ENCODE peak calls at places on chromosomes 11 and 22, in six cellular contexts. One of them, this sample, is unnamed.

GRCh38 chr11:89516496-89516895 is 25.3 kb upstream of the NOX4 start:
- DNase-seq in H1: no peak
- DNase-seq in mesendoderm: peak
- DNase-seq in mesenchymal stem cell: no peak
- DNase-seq in neuronal stem cell: no peak
- DNase-seq in IMR-90: no peak
- DNase-seq in this sample: no peak

GRCh38 chr11:72643547-72643946 is 30.7 kb downstream of the PDE2A start:
- DNase-seq in mesenchymal stem cell: peak
- DNase-seq in mesendoderm: no peak
- DNase-seq in H1: no peak
- DNase-seq in IMR-90: no peak
- DNase-seq in neuronal stem cell: no peak
- DNase-seq in this sample: no peak

GRCh38 chr11:134536677-134537076 is 124.6 kb upstream of the B3GAT1 start:
- DNase-seq in mesendoderm: no peak
- DNase-seq in neuronal stem cell: no peak
- DNase-seq in mesenchymal stem cell: no peak
- DNase-seq in H1: no peak
- DNase-seq in IMR-90: no peak
- DNase-seq in this sample: no peak

GRCh38 chr11:12118940-12119339 is 8.6 kb downstream of the MICAL2 start:
- DNase-seq in neuronal stem cell: no peak
- DNase-seq in IMR-90: peak
- DNase-seq in H1: no peak
- DNase-seq in mesenchymal stem cell: peak
- DNase-seq in mesendoderm: no peak
- DNase-seq in this sample: no peak

GRCh38 chr22:48444320-48445112 is 1383.2 kb downstream of the BRD1 start:
- DNase-seq in mesendoderm: no peak
- DNase-seq in mesenchymal stem cell: no peak
- DNase-seq in H1: no peak
- DNase-seq in neuronal stem cell: no peak
- DNase-seq in IMR-90: no peak
- DNase-seq in this sample: no peak

GRCh38 chr11:132821027-132821426 is 711.3 kb downstream of the OPCML start:
- DNase-seq in H1: peak
- DNase-seq in mesenchymal stem cell: peak
- DNase-seq in IMR-90: peak
- DNase-seq in neuronal stem cell: no peak
- DNase-seq in mesendoderm: peak
- DNase-seq in this sample: no peak

GRCh38 chr11:126113515-126113957 is 50.9 kb upstream of the CDON start:
- DNase-seq in mesendoderm: peak
- DNase-seq in IMR-90: peak
- DNase-seq in H1: no peak
- DNase-seq in mesenchymal stem cell: peak
- DNase-seq in neuronal stem cell: no peak
- DNase-seq in this sample: no peak

GRCh38 chr11:117805048-117805447 is 8.0 kb upstream of the DSCAML1 start:
- DNase-seq in IMR-90: no peak
- DNase-seq in H1: no peak
- DNase-seq in mesenchymal stem cell: no peak
- DNase-seq in neuronal stem cell: no peak
- DNase-seq in mesendoderm: no peak
- DNase-seq in this sample: no peak

GRCh38 chr11:134501406-134502152 is 89.5 kb upstream of the B3GAT1 start:
- DNase-seq in mesendoderm: no peak
- DNase-seq in neuronal stem cell: no peak
- DNase-seq in H1: no peak
- DNase-seq in mesenchymal stem cell: no peak
- DNase-seq in IMR-90: no peak
- DNase-seq in this sample: no peak

GRCh38 chr22:25420471-25420924 is 144.0 kb upstream of the GRK3 start:
- DNase-seq in IMR-90: no peak
- DNase-seq in mesenchymal stem cell: no peak
- DNase-seq in neuronal stem cell: no peak
- DNase-seq in H1: no peak
- DNase-seq in mesendoderm: no peak
- DNase-seq in this sample: no peak

GRCh38 chr11:62137881-62138629 is 14.2 kb downstream of the INCENP start:
- DNase-seq in IMR-90: no peak
- DNase-seq in neuronal stem cell: no peak
- DNase-seq in mesenchymal stem cell: no peak
- DNase-seq in H1: no peak
- DNase-seq in mesendoderm: no peak
- DNase-seq in this sample: peak
- H2BK15ac ChIP-seq in IMR-90: no peak
- H2BK15ac ChIP-seq in neuronal stem cell: no peak
- H2BK15ac ChIP-seq in mesenchymal stem cell: no peak
- H2BK15ac ChIP-seq in H1: no peak
- H2BK15ac ChIP-seq in mesendoderm: no peak
- H2BK15ac ChIP-seq in this sample: no peak

GRCh38 chr22:50218153-50218995 is 17.6 kb downstream of the SELENOO start:
- DNase-seq in mesenchymal stem cell: no peak
- DNase-seq in mesendoderm: no peak
- DNase-seq in IMR-90: no peak
- DNase-seq in H1: no peak
- DNase-seq in neuronal stem cell: no peak
- DNase-seq in this sample: no peak
- H2BK15ac ChIP-seq in mesenchymal stem cell: no peak
- H2BK15ac ChIP-seq in mesendoderm: no peak
- H2BK15ac ChIP-seq in IMR-90: no peak
- H2BK15ac ChIP-seq in H1: no peak
- H2BK15ac ChIP-seq in neuronal stem cell: no peak
- H2BK15ac ChIP-seq in this sample: no peak

GRCh38 chr11:123640677-123641494 is 13.5 kb downstream of the SCN3B start:
- DNase-seq in neuronal stem cell: peak
- DNase-seq in mesendoderm: peak
- DNase-seq in mesenchymal stem cell: peak
- DNase-seq in H1: no peak
- DNase-seq in IMR-90: peak
- DNase-seq in this sample: peak
- H2BK15ac ChIP-seq in neuronal stem cell: no peak
- H2BK15ac ChIP-seq in mesendoderm: no peak
- H2BK15ac ChIP-seq in mesenchymal stem cell: no peak
- H2BK15ac ChIP-seq in H1: no peak
- H2BK15ac ChIP-seq in IMR-90: no peak
- H2BK15ac ChIP-seq in this sample: no peak

GRCh38 chr11:131678658-131679340 is 308.4 kb downstream of the NTM start:
- DNase-seq in neuronal stem cell: no peak
- DNase-seq in mesenchymal stem cell: no peak
- DNase-seq in IMR-90: no peak
- DNase-seq in H1: no peak
- DNase-seq in mesendoderm: no peak
- DNase-seq in this sample: no peak

GRCh38 chr11:131674051-131674755 is 303.8 kb downstream of the NTM start:
- DNase-seq in neuronal stem cell: peak
- DNase-seq in IMR-90: peak
- DNase-seq in mesendoderm: peak
- DNase-seq in mesenchymal stem cell: peak
- DNase-seq in H1: peak
- DNase-seq in this sample: peak

GRCh38 chr11:131672191-131672590 is 301.8 kb downstream of the NTM start:
- DNase-seq in IMR-90: peak
- DNase-seq in mesenchymal stem cell: no peak
- DNase-seq in mesendoderm: no peak
- DNase-seq in neuronal stem cell: no peak
- DNase-seq in H1: no peak
- DNase-seq in this sample: no peak

GRCh38 chr11:131677832-131678470 is 307.5 kb downstream of the NTM start:
- DNase-seq in IMR-90: no peak
- DNase-seq in neuronal stem cell: no peak
- DNase-seq in mesenchymal stem cell: no peak
- DNase-seq in H1: no peak
- DNase-seq in mesendoderm: peak
- DNase-seq in this sample: no peak

GRCh38 chr11:131675489-131675888 is 305.1 kb downstream of the NTM start:
- DNase-seq in mesenchymal stem cell: no peak
- DNase-seq in neuronal stem cell: no peak
- DNase-seq in H1: no peak
- DNase-seq in mesendoderm: no peak
- DNase-seq in IMR-90: peak
- DNase-seq in this sample: no peak
- H2BK15ac ChIP-seq in mesenchymal stem cell: no peak
- H2BK15ac ChIP-seq in neuronal stem cell: no peak
- H2BK15ac ChIP-seq in H1: no peak
- H2BK15ac ChIP-seq in mesendoderm: no peak
- H2BK15ac ChIP-seq in IMR-90: no peak
- H2BK15ac ChIP-seq in this sample: no peak

DNA sequence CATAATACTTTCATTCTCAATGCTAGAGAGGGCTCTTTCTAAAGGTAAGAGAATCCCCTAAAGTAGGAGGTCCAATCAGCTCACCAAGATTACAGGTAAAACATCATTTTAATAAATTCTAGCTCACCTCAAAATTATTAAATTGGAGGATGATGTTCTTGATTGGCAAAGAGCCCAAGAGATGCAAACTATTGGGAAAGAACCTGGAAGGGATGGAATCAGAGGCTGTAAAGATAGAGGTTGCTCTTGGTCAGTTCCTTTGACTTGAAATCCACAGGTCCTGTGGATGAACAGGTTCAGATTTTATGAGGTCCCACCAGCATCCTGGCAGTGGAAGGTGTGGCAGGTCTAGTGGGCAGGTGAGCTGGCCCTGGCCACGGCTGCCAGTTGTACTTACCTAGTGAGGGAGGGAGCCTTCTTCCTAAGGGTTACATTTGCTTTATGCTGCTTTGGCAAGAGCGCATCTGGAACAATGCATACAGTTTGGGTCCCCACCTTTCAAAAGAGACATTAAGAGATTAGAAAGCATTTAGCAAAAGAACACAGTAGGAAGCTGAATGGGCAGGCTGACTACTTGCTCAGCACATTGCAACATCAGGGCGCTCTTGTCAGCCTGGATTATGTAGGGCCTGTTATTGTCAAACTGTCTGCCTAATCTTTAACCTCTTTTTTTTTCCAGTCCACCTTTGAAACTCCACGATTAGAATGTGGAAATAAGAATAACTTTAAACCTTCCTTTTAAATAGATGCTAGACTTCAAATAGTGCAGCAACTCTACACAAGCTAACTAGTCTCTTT is 97.0 kb downstream of the RDX start:
- DNase-seq in H1: no peak
- DNase-seq in neuronal stem cell: no peak
- DNase-seq in mesendoderm: no peak
- DNase-seq in mesenchymal stem cell: peak
- DNase-seq in IMR-90: peak
- DNase-seq in this sample: no peak
- H2BK15ac ChIP-seq in H1: no peak
- H2BK15ac ChIP-seq in neuronal stem cell: no peak
- H2BK15ac ChIP-seq in mesendoderm: no peak
- H2BK15ac ChIP-seq in mesenchymal stem cell: no peak
- H2BK15ac ChIP-seq in IMR-90: no peak
- H2BK15ac ChIP-seq in this sample: no peak

GRCh38 chr11:64571050-64571409 is 20.0 kb upstream of the SLC22A12 start:
- DNase-seq in IMR-90: no peak
- DNase-seq in H1: no peak
- DNase-seq in mesenchymal stem cell: no peak
- DNase-seq in mesendoderm: no peak
- DNase-seq in neuronal stem cell: no peak
- DNase-seq in this sample: no peak

GRCh38 chr11:64568584-64569140 is 22.4 kb upstream of the SLC22A12 start:
- DNase-seq in mesenchymal stem cell: no peak
- DNase-seq in neuronal stem cell: no peak
- DNase-seq in IMR-90: no peak
- DNase-seq in H1: no peak
- DNase-seq in mesendoderm: no peak
- DNase-seq in this sample: no peak

GRCh38 chr11:64569300-64569970 is 21.6 kb upstream of the SLC22A12 start:
- DNase-seq in H1: no peak
- DNase-seq in mesendoderm: no peak
- DNase-seq in neuronal stem cell: no peak
- DNase-seq in mesenchymal stem cell: no peak
- DNase-seq in IMR-90: no peak
- DNase-seq in this sample: no peak

GRCh38 chr11:64571410-64572091 is 19.5 kb upstream of the SLC22A12 start:
- DNase-seq in H1: no peak
- DNase-seq in mesendoderm: peak
- DNase-seq in mesenchymal stem cell: no peak
- DNase-seq in IMR-90: no peak
- DNase-seq in neuronal stem cell: no peak
- DNase-seq in this sample: peak

GRCh38 chr11:64570341-64570740 is 20.7 kb upstream of the SLC22A12 start:
- DNase-seq in H1: no peak
- DNase-seq in mesenchymal stem cell: no peak
- DNase-seq in IMR-90: no peak
- DNase-seq in neuronal stem cell: no peak
- DNase-seq in mesendoderm: no peak
- DNase-seq in this sample: no peak
- H2BK15ac ChIP-seq in H1: no peak
- H2BK15ac ChIP-seq in mesenchymal stem cell: no peak
- H2BK15ac ChIP-seq in IMR-90: no peak
- H2BK15ac ChIP-seq in neuronal stem cell: no peak
- H2BK15ac ChIP-seq in mesendoderm: no peak
- H2BK15ac ChIP-seq in this sample: no peak

This sample was measured in H9.